ENCODE peak calls at places on chromosome 16, in six cellular contexts. E, Q, C, J, G and S are unnamed samples.

GRCh38 chr16:85104821-85105391 is 7.4 kb downstream of the CIBAR2 start:
- DNase-seq in G (no peak), C (no peak), E (no peak), Q (no peak), J (no peak), S (no peak)

GRCh38 chr16:48441863-48442279 is 56.7 kb upstream of the SIAH1 start:
- DNase-seq in E (no peak), C (no peak), G (no peak), Q (no peak), J (no peak), S (no peak)

GRCh38 chr16:27355610-27356009 is 41.8 kb downstream of the IL4R start:
- DNase-seq in J (no peak), E (peak; percentile 39), C (no peak), Q (peak; percentile 47), G (no peak), S (no peak)

GRCh38 chr16:83059237-83059636 is 432.5 kb downstream of the CDH13 start:
- DNase-seq in Q (no peak), G (no peak), J (no peak), C (no peak), E (no peak), S (no peak)

GRCh38 chr16:27444015-27444414 is 42.0 kb downstream of the IL21R start:
- DNase-seq in Q (no peak), C (no peak), E (peak; percentile 27), G (no peak), J (no peak), S (no peak)

GRCh38 chr16:21277927-21278706 is at the start of gene CRYM:
- DNase-seq in C (peak; percentile 32), J (peak; percentile 27), G (no peak), E (peak; percentile 29), Q (peak; percentile 88), S (no peak)

GRCh38 chr16:72256398-72257048 is 84.6 kb upstream of the PMFBP1 start:
- DNase-seq in J (no peak), C (no peak), G (no peak), Q (no peak), E (peak; percentile 66), S (no peak)

GRCh38 chr16:58377932-58378331 is 14.3 kb upstream of the GINS3 start:
- DNase-seq in E (no peak), C (no peak), G (no peak), J (no peak), Q (no peak), S (no peak)

GRCh38 chr16:3797904-3798811 is 80.8 kb upstream of the TRAP1 start:
- DNase-seq in G (no peak), C (no peak), E (no peak), Q (peak; percentile 14), J (no peak), S (no peak)

GRCh38 chr16:27801259-27801945 is 251.5 kb downstream of the KATNIP start:
- DNase-seq in Q (no peak), E (peak; percentile 5), C (no peak), G (no peak), J (no peak), S (no peak)

GRCh38 chr16:78094166-78094565 is 5.3 kb upstream of the WWOX start:
- DNase-seq in E (peak; percentile 8), G (no peak), C (no peak), Q (no peak), J (no peak), S (no peak)

GRCh38 chr16:68084504-68085258 is 489 bp upstream of the NFATC3 start:
- DNase-seq in Q (peak; percentile 93), G (peak; percentile 54), C (peak; percentile 84), J (peak; percentile 82), E (peak; percentile 82), S (peak; percentile 95)

GRCh38 chr16:8137581-8137980 is 452.7 kb downstream of the TMEM114 start:
- DNase-seq in C (no peak), G (no peak), J (no peak), E (no peak), Q (peak; percentile 4), S (no peak)

GRCh38 chr16:73025506-73026131 is 22.3 kb downstream of the ZFHX3 start:
- DNase-seq in Q (no peak), E (peak; percentile 54), G (no peak), J (no peak), C (no peak), S (no peak)

GRCh38 chr16:78973041-78973440 is 627.5 kb downstream of the MAF start:
- DNase-seq in J (no peak), Q (no peak), G (no peak), C (no peak), E (no peak), S (no peak)

GRCh38 chr16:15873737-15874136 is 14.7 kb downstream of the CEP20 start:
- DNase-seq in J (no peak), Q (no peak), G (no peak), C (no peak), E (no peak), S (no peak)

GRCh38 chr16:16982614-16983013 is 488.1 kb downstream of the XYLT1 start:
- DNase-seq in Q (no peak), C (no peak), G (no peak), E (no peak), J (no peak), S (no peak)

DNA sequence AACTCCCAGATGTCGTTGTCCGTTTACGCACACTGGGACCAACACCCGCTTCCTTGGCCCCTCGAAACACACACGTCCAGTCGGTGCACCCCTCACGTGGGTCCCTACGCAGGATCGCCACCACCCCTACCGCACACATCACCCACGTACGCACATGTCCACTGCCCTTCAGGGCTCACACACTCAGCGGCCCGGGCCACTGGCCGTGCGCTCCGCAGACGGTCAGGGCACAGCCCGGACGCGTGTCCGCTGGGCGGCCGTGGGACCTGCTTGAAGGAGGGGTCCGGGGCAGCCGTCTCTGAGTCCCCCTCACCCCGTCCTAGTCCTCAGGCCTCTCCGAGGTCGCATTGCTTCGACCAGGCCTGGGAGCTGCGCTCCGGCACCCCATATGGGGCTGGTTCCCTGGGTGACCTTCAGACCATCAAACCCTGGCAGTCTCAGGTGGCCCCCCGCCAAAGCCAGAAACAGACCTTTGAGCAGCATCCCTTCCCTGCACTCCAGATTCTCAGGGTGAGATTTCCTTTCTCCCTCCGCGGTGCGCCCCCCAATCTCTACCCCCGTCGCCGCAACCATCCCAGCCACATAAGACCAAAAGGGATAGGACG is 910 bp upstream of the GPRC5B start:
- DNase-seq in G (no peak), J (peak; percentile 48), C (no peak), E (no peak), Q (no peak), S (no peak)
- H3K4me3 ChIP-seq in G (peak overlapping the region; percentile 74), J (peak overlapping the region; percentile 62), C (peak overlapping the region; percentile 92), E (peak overlapping the region; percentile 71), Q (no peak overlapping the region), S (peak overlapping the region; percentile 74)

GRCh38 chr16:57262841-57263584 is 18.0 kb downstream of the ARL2BP start:
- DNase-seq in E (no peak), Q (no peak), C (no peak), J (no peak), G (no peak), S (no peak)

GRCh38 chr16:57258910-57259475 is 13.9 kb downstream of the ARL2BP start:
- DNase-seq in J (no peak), Q (no peak), E (no peak), C (no peak), G (no peak), S (no peak)

GRCh38 chr16:57261806-57262205 is 16.7 kb downstream of the ARL2BP start:
- DNase-seq in Q (no peak), E (no peak), C (no peak), G (no peak), J (no peak), S (no peak)

GRCh38 chr16:57258226-57258909 is 13.3 kb downstream of the ARL2BP start:
- DNase-seq in Q (no peak), J (no peak), C (no peak), G (no peak), E (no peak), S (no peak)

DNA sequence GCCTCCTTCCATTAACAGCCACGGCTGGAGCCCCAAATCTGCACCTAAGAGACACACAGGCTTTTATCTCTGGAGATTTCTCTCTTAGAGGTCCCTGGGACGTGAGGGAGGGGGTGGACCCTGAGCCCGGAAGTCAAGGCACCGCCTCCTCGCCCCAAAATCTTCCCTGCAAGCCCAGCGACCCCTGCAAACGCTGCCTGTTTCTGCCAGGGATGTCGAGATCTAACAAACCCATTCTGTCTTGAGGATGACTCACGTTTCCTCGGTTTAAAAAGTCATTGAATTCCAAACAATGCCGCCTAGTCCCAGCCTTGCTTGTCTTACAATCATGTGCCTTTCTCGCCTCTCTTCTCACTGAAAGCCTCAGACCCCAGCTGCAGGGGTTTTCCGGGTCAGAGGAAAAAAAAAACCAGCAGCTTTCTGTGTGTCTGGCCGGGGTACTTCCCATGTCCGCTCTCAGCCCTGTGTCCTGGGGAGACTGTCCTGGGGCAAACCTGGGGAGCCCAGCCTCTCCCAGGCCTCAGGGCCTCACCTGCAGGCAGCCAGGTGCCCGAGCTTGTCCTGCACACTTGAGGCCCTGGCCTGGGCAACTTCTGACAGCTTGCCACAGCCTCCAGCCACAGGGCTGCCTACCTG is 15.4 kb downstream of the ARL2BP start:
- DNase-seq in G (no peak), E (peak; percentile 66), C (no peak), J (no peak), Q (peak; percentile 87), S (no peak)
- H3K4me1 ChIP-seq in G (peaks cover 94% of the 10 kb centered on the region), E (no peaks in the 10 kb centered on the region), C (no peaks in the 10 kb centered on the region), J (peaks cover 2% of the 10 kb centered on the region), Q (peaks cover 16% of the 10 kb centered on the region), S (peaks cover 53% of the 10 kb centered on the region)

GRCh38 chr16:12225816-12226480 is 249.4 kb downstream of the SNX29 start:
- DNase-seq in G (no peak), J (no peak), C (no peak), E (no peak), Q (no peak), S (no peak)

GRCh38 chr16:12228079-12228606 is 251.6 kb downstream of the SNX29 start:
- DNase-seq in E (no peak), C (no peak), J (no peak), G (no peak), Q (no peak), S (no peak)

GRCh38 chr16:12231666-12232065 is 255.1 kb downstream of the SNX29 start:
- DNase-seq in J (no peak), C (no peak), G (no peak), Q (no peak), E (peak; percentile 81), S (no peak)

GRCh38 chr16:12229759-12230594 is 253.4 kb downstream of the SNX29 start:
- DNase-seq in J (no peak), C (no peak), E (peak; percentile 75), Q (no peak), G (no peak), S (no peak)

GRCh38 chr16:12228607-12229499 is 252.3 kb downstream of the SNX29 start:
- DNase-seq in Q (peak; percentile 74), C (peak; percentile 18), G (no peak), J (peak; percentile 35), E (peak; percentile 71), S (no peak)
- TF ChIP-seq CTCF in Q (peak; percentile 73), C (no peak), G (peak; percentile 48), J (peak; percentile 33), E (peak; percentile 66), S (no peak)

DNA sequence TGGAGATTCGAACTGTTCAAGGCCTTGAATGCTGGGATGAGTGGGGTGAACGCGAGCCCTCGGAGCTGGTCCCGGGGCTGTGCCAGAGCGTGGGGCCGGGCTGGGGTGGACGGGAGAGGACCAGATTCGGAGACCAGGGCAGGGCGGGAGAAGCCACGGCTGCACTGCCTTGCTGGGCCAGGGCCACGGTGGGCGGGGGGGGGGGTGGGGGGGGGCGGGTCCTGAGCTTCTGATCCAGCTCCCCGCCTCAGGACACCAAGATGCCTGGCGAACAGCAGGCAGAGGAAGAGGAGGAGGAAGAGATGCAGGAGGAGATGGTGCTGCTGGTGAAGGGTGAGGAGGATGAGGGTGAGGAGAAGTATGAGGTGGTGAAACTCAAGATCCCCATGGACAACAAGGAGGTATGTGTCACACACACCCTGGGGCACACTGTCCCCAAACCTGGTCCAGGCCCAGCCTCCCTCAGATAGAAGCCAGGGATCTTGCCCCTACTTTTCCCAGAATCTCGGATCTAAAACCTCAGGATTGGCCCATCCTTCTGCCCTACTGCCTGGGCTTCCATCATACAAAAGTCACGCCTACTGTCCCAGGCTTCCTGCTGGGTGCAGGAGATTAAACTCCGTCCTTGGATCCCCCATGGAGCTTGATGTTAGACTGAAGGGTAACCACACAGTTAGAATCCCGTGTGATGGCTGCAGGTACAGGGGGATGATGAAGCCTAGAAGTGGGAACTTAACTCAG is 558 bp downstream of the ZNF771 start:
- DNase-seq in E (no peak), G (no peak), J (no peak), Q (peak; percentile 56), C (no peak), S (no peak)
- H3K4me3 ChIP-seq in E (peak overlapping the region; percentile 82), G (peak overlapping the region; percentile 63), J (peak overlapping the region; percentile 61), Q (peak overlapping the region; percentile 98), C (peak overlapping the region; percentile 96), S (peak overlapping the region; percentile 73)